ENCODE peak calls at places on chromosomes 1 and 21, in nine cellular contexts. B is psoas muscle, P is H1, G is BE2C, Q is brain microvascular endothelial cell, C is pancreas, T is ovary, U is heart left ventricle, E is spleen. Y is an unnamed sample.

GRCh38 chr1:228185641-228185965 is 20.0 kb downstream of the IBA57 start:
- DNase-seq in T (no peak), E (peak), P (no peak), U (no peak), G (no peak), B (no peak), Q (no peak), C (no peak), Y (no peak)

GRCh38 chr1:46171872-46172271 is 3.0 kb upstream of the TSPAN1 start:
- DNase-seq in Q (no peak), T (no peak), P (peak), E (no peak), B (no peak), C (peak), G (no peak), U (peak), Y (no peak)

GRCh38 chr1:152481869-152482664 is 28.5 kb upstream of the LCE5A start:
- DNase-seq in U (no peak), Q (no peak), E (no peak), T (no peak), B (no peak), C (no peak), G (no peak), P (no peak), Y (no peak)

GRCh38 chr1:93554883-93555872 is 107.3 kb downstream of the FNBP1L start:
- DNase-seq in B (no peak), Q (no peak), T (no peak), P (no peak), G (no peak), E (no peak), C (no peak), U (peak), Y (no peak)

GRCh38 chr1:160827418-160827817 is 31.4 kb downstream of the LY9 start:
- DNase-seq in U (no peak), E (no peak), P (no peak), Q (no peak), C (no peak), T (no peak), G (no peak), B (no peak), Y (no peak)

GRCh38 chr1:38953433-38953860 is 11.8 kb upstream of the RHBDL2 start:
- DNase-seq in T (no peak), U (no peak), B (no peak), Q (no peak), C (no peak), G (no peak), E (no peak), P (peak), Y (no peak)

GRCh38 chr1:197320991-197321531 is 53.0 kb downstream of the CRB1 start:
- DNase-seq in T (no peak), P (no peak), U (no peak), Q (peak), B (no peak), E (no peak), C (peak), G (no peak), Y (peak)

GRCh38 chr1:88985033-88985432 is 7.4 kb downstream of the KYAT3 start:
- DNase-seq in E (no peak), T (peak), Q (peak), G (peak), P (no peak), C (peak), B (no peak), U (no peak), Y (peak)

GRCh38 chr1:236603896-236604217 is 459 bp downstream of the HEATR1 start:
- DNase-seq in Q (peak), T (no peak), G (no peak), U (no peak), B (no peak), E (no peak), P (no peak), C (no peak), Y (no peak)

GRCh38 chr1:95503371-95504145 is 269.5 kb downstream of the RWDD3 start:
- DNase-seq in C (no peak), B (no peak), T (no peak), Q (no peak), U (no peak), P (no peak), E (no peak), G (no peak), Y (no peak)

GRCh38 chr1:240091614-240092300 is at the start of gene FMN2:
- DNase-seq in P (peak), T (no peak), B (no peak), U (no peak), E (no peak), G (peak), Q (peak), C (no peak), Y (no peak)

GRCh38 chr1:98796049-98796448 is 134.5 kb downstream of the SNX7 start:
- DNase-seq in P (no peak), B (no peak), C (no peak), E (no peak), Q (no peak), U (no peak), T (no peak), G (no peak), Y (no peak)

GRCh38 chr1:212630159-212630900 is 21.8 kb downstream of the ATF3 start:
- DNase-seq in G (peak), B (peak), T (peak), U (peak), E (peak), C (peak), P (peak), Q (no peak), Y (no peak)

GRCh38 chr1:207959141-207959825 is 48.4 kb upstream of the CD34 start:
- DNase-seq in C (peak), P (peak), U (peak), T (peak), E (peak), G (no peak), Q (peak), B (peak), Y (no peak)

GRCh38 chr1:185843971-185844370 is 109.8 kb downstream of the HMCN1 start:
- DNase-seq in U (no peak), B (no peak), E (no peak), C (no peak), G (no peak), Q (no peak), P (no peak), T (no peak), Y (no peak)

GRCh38 chr1:226643167-226643566 is 94.6 kb downstream of the STUM start:
- DNase-seq in E (peak), C (no peak), T (no peak), B (peak), P (no peak), Q (peak), U (peak), G (no peak), Y (no peak)

GRCh38 chr1:72000809-72001208 is 281.5 kb downstream of the NEGR1 start:
- DNase-seq in T (no peak), B (no peak), P (no peak), G (no peak), C (no peak), Q (no peak), U (no peak), E (no peak), Y (no peak)

GRCh38 chr21:43588957-43589356 is 70.3 kb downstream of the HSF2BP start:
- DNase-seq in B (no peak), Q (no peak), G (no peak), P (no peak), U (no peak), C (no peak), E (no peak), T (no peak), Y (no peak)

GRCh38 chr1:201228011-201228983 is 37.7 kb downstream of the IGFN1 start:
- DNase-seq in E (no peak), Q (no peak), G (no peak), P (peak), C (no peak), B (no peak), U (no peak), T (no peak), Y (no peak)

GRCh38 chr1:12294076-12294475 is 64.2 kb downstream of the VPS13D start:
- DNase-seq in T (no peak), G (no peak), C (no peak), B (no peak), Q (no peak), E (no peak), P (no peak), U (no peak), Y (no peak)

DNA sequence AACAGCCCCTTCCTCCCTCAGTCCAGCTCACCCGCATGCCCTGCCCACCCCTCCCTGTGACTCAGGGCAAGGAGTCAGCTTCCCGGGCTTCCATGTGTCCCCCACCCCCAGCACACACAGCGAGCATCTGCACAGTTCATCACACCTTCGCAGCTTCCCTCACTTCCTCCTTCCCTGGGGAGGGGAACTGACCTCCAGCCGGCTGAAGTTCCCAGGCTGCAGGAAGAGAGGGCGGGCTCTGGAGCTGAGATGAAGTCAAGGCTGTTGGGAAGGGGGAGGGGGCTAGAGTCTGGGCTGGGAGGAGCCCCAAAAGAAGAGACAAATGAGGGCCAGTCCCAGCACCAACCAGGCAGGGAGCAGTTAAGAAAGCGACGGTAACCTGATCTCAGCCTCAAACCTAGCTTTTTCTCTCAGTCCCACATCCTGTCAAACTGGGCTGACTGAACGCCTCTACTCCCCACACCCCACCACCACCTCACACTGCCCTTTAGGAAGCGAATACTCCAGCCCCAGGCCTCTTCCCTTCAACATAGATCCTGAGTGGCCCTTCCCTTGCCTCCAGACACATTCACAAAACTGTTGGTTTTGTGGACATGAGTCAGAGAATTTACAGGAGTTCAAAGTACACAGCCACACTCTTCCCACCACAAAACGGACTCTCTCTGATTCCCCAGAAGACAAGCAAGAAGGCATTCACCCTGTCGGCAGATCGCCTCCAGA is 1.9 kb downstream of the RHOC start:
- DNase-seq in C (peak), B (peak), Q (peak), E (peak), P (peak), U (peak), G (peak), T (peak), Y (peak)
- H3K4me3 ChIP-seq in C (peak), B (peak), Q (peak), E (peak), P (peak), U (peak), G (peak), T (peak), Y (peak)

GRCh38 chr1:190413142-190413541 is 64.5 kb downstream of the BRINP3 start:
- DNase-seq in Q (no peak), T (no peak), U (no peak), G (no peak), E (no peak), C (no peak), P (no peak), B (no peak), Y (no peak)

DNA sequence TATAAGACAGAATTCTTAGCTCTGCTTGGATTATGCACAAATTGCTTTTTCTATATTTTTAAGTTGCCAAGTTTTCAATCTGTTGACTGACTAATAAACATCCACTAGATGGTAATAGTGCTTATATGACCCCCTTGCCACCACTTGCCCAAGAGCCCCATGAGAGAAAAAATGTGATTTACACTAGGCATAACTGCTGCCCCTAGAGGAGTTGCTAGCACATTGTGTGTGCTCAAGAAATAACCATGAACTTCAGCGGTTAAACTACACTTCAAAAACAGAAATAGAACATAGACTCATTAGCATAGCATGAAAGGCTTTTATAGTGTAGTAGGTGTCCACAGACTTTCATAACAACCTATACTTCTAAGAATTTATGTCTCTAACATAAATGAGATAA is 61.4 kb downstream of the BRINP3 start:
- DNase-seq in Q (no peak), P (no peak), B (no peak), E (no peak), T (no peak), C (no peak), U (no peak), G (no peak), Y (no peak)
- TF ChIP-seq CTCF in Q (peak), P (peak), B (no peak), E (no peak), T (no peak), C (no peak), U (no peak), G (peak), Y (no peak)

GRCh38 chr1:106222415-106222814 is 834.1 kb upstream of the PRMT6 start:
- DNase-seq in B (no peak), Q (peak), U (no peak), C (no peak), T (no peak), P (no peak), E (no peak), G (no peak), Y (no peak)

GRCh38 chr1:106217765-106218164 is 838.7 kb upstream of the PRMT6 start:
- DNase-seq in T (no peak), Q (no peak), E (no peak), C (no peak), G (no peak), B (no peak), P (no peak), U (no peak), Y (no peak)
- H3K4me3 ChIP-seq in T (no peak), Q (no peak), E (no peak), C (no peak), G (no peak), B (no peak), P (no peak), U (no peak), Y (no peak)

GRCh38 chr1:231162300-231162969 is 577 bp downstream of the TRIM67 start:
- DNase-seq in T (no peak), B (peak), Q (peak), E (no peak), G (peak), P (peak), C (peak), U (peak), Y (no peak)
- TF ChIP-seq CTCF in T (no peak), B (no peak), Q (no peak), E (no peak), G (peak), P (no peak), C (no peak), U (peak), Y (no peak)

DNA sequence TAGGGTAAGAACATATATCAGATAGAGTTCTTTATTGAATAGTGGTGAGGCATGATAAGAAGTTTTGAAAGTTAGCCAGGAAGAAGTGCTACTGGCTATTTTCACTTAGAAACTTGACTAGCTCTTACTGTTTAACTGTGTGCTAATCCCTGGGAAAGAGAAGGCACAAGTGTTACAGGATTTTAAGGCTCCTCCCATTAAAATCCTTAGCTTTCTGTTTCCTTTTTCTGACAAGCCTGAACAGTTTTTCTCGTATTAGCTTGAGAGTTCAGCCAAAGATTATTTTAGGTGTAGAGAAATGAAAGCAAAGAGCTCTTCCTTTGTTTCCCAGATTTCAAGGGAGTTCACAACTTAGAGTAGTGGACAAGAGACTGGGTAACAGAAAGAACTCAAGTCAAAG is 37.2 kb upstream of the AIM2 start:
- DNase-seq in T (no peak), P (no peak), Q (no peak), C (no peak), E (no peak), G (no peak), U (no peak), B (no peak), Y (no peak)
- H3K4me3 ChIP-seq in T (no peak), P (no peak), Q (no peak), C (no peak), E (no peak), G (no peak), U (no peak), B (no peak), Y (no peak)

DNA sequence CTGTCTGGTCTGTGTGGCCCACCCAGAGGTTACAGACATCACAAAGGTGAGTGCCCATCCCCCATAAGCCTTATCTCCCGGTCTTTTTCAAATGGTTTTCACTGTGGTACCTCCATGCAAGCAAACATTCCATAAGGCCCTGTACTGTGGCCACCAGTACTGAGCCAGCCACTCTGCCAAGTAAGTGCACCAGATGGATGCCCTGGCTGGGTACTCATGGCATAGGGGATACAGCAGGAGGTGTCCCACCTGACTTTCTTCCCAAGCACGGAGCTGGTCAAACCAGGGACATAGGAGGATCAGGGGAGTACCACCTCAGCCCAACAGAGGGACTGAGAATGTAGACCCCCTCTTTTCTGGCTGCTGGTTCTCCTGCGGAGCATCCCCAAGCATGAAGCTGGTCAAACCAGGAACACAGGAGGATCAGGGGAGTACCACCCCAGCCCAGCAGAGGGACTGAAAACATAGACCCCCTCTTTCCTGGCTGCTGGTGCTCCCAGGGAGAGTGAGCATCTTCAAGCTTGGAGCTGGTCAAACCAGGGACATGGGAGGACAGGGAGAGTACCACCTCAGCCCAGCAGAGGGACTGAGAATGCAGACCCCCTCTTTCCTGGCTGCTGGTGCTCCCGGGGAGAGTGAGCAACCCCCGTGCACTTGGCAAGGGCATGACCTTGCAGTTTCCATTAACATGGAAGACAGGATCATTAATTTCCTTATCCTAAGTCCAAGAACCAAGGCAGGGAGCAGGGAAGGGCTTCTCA is 81.8 kb upstream of the KLHDC7A start:
- DNase-seq in B (no peak), C (no peak), P (no peak), U (no peak), E (no peak), T (no peak), Q (no peak), G (no peak), Y (no peak)
- TF ChIP-seq CTCF in B (no peak), C (no peak), P (peak), U (no peak), E (no peak), T (no peak), Q (no peak), G (no peak), Y (no peak)

GRCh38 chr21:33196956-33197374 is 32.8 kb upstream of the IFNAR2 start:
- DNase-seq in T (peak), C (peak), B (peak), Q (peak), U (peak), P (peak), E (no peak), G (peak), Y (no peak)
- H3K4me3 ChIP-seq in T (no peak), C (no peak), B (peak), Q (no peak), U (no peak), P (no peak), E (no peak), G (no peak), Y (no peak)

GRCh38 chr1:52365746-52366516 is at the start of gene CC2D1B:
- DNase-seq in P (peak), B (peak), G (peak), Q (peak), T (peak), U (peak), C (peak), E (peak), Y (peak)
- TF ChIP-seq CTCF in P (no peak), B (no peak), G (no peak), Q (no peak), T (peak), U (no peak), C (no peak), E (peak), Y (no peak)